ENCODE peak calls at places on chromosomes 6 and 20, in eight cellular contexts. M, O, W, F, P, K, S and Z are unnamed samples.

GRCh38 chr6:21611485-21611884 is 17.9 kb downstream of the SOX4 start:
- DNase-seq in O (no peak), W (no peak), F (no peak), S (no peak), K (no peak), M (no peak), P (no peak), Z (no peak)

GRCh38 chr20:18056174-18057105 is 1.3 kb downstream of the OVOL2 start:
- DNase-seq in P (peak; percentile 12), F (no peak), K (no peak), O (no peak), W (peak; percentile 56), M (no peak), S (no peak), Z (no peak)

GRCh38 chr20:1934578-1935573 is 39.7 kb downstream of the SIRPA start:
- DNase-seq in S (peak; percentile 89), M (no peak), O (peak; percentile 73), P (peak; percentile 97), W (no peak), K (peak; percentile 56), F (no peak), Z (peak; percentile 95)

GRCh38 chr6:34235605-34236422 is 859 bp upstream of the HMGA1 start:
- DNase-seq in K (peak; percentile 77), O (peak; percentile 62), F (no peak), P (peak; percentile 80), M (no peak), S (peak; percentile 54), W (peak; percentile 95), Z (peak; percentile 76)

GRCh38 chr6:153489479-153489878 is 358.4 kb upstream of the RGS17 start:
- DNase-seq in M (no peak), S (no peak), F (no peak), P (no peak), O (no peak), K (no peak), W (no peak), Z (no peak)

GRCh38 chr6:132964101-132964867 is 149.9 kb downstream of the RPS12 start:
- DNase-seq in O (no peak), M (no peak), K (no peak), F (no peak), S (no peak), W (no peak), P (peak; percentile 68), Z (no peak)

GRCh38 chr6:168278904-168279303 is 40.7 kb downstream of the DACT2 start:
- DNase-seq in O (no peak), M (no peak), W (no peak), F (no peak), P (no peak), S (no peak), K (no peak), Z (no peak)

GRCh38 chr6:143018955-143019354 is 41.7 kb upstream of the AIG1 start:
- DNase-seq in F (no peak), M (no peak), S (no peak), O (no peak), K (no peak), W (no peak), P (peak; percentile 38), Z (no peak)

GRCh38 chr6:3409699-3410384 is 47.0 kb downstream of the SLC22A23 start:
- DNase-seq in W (peak; percentile 46), P (no peak), K (no peak), S (no peak), O (no peak), F (no peak), M (no peak), Z (no peak)

DNA sequence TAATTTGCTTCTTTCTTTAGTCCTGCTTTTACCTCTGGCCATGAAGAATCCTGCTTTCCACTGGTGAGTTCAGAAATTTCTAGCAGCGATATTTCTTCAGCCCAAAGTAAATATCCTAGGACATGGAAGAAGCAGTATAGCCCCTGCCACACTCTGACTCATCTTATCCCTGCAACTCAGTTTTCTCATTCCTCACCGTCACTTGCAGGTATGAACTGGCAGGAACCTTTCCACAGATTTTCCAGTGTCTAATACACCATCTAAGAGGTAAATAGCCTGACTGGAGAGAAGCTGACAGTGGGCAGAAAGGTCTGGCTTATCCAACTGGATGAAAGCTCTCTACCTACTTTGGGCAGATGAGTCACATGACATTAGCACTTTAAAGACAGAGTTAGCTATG is 816.7 kb upstream of the FLRT3 start:
- DNase-seq in F (no peak), P (no peak), S (no peak), M (no peak), O (no peak), K (peak; percentile 50), W (no peak), Z (no peak)
- H3K27ac ChIP-seq in F (no peak overlapping the region), P (no peak overlapping the region), S (no peak overlapping the region), M (no peak overlapping the region), O (no peak overlapping the region), K (no peak overlapping the region), W (no peak overlapping the region), Z (no peak overlapping the region)

GRCh38 chr6:31559958-31560696 is 12.0 kb upstream of the LTA start:
- DNase-seq in W (peak; percentile 15), K (no peak), M (no peak), P (peak; percentile 76), S (peak; percentile 53), O (peak; percentile 67), F (no peak), Z (peak; percentile 75)

GRCh38 chr6:31558631-31559500 is 11.5 kb downstream of the NFKBIL1 start:
- DNase-seq in W (no peak), F (no peak), O (no peak), K (no peak), S (no peak), M (no peak), P (peak; percentile 52), Z (no peak)

GRCh38 chr6:31559606-31559957 is 12.2 kb downstream of the NFKBIL1 start:
- DNase-seq in W (no peak), K (no peak), F (no peak), S (no peak), O (no peak), M (no peak), P (no peak), Z (no peak)

GRCh38 chr6:31558318-31558625 is 10.9 kb downstream of the NFKBIL1 start:
- DNase-seq in O (no peak), F (no peak), K (no peak), W (no peak), S (no peak), P (no peak), M (no peak), Z (no peak)

DNA sequence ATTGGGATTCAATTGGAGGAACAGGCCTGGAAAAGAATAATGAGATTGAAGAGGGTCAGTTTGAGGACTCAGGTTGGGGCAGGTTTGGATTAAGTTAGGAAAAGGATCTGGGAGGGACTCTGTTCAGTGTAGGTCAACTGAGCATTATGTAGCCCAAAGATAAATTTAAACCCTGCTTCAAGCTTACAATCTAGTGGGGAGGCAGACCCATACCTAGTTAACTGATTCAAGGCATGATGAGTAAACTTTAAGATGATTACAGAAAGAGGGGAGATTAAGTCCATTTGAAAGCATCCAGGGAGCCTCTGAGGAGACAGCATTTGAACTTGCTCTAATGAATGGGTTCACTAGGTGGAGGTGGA is 11.4 kb upstream of the LTA start:
- DNase-seq in M (no peak), K (no peak), O (no peak), F (no peak), P (no peak), S (no peak), W (no peak), Z (no peak)
- H3K4me1 ChIP-seq in M (peaks cover 5% of the 10 kb centered on the region), K (peaks cover 10% of the 10 kb centered on the region), O (peaks cover 44% of the 10 kb centered on the region), F (no peaks in the 10 kb centered on the region), P (peaks cover 5% of the 10 kb centered on the region), S (no peaks in the 10 kb centered on the region), W (peaks cover 3% of the 10 kb centered on the region), Z (no peaks in the 10 kb centered on the region)

GRCh38 chr20:32240220-32240619 is 32.5 kb downstream of the POFUT1 start:
- DNase-seq in P (no peak), O (no peak), M (no peak), F (no peak), K (no peak), W (peak; percentile 49), S (no peak), Z (no peak)
- TF ChIP-seq CTCF in P (no peak), O (peak; percentile 7), M (no peak), F (no peak), K (peak; percentile 3), W (peak; percentile 42), S (no peak), Z (no peak)

GRCh38 chr6:46583711-46584110 is 68.9 kb downstream of the CYP39A1 start:
- DNase-seq in W (no peak), O (no peak), M (no peak), K (no peak), F (no peak), S (no peak), P (no peak), Z (no peak)
- H3K27ac ChIP-seq in W (no peak overlapping the region), O (no peak overlapping the region), M (peak overlapping the region; percentile 68), K (no peak overlapping the region), F (no peak overlapping the region), S (no peak overlapping the region), P (no peak overlapping the region), Z (peak overlapping the region; percentile 48)

GRCh38 chr20:50295762-50296449 is 105.3 kb downstream of the CEBPB start:
- DNase-seq in S (no peak), W (no peak), F (no peak), P (no peak), O (no peak), K (no peak), M (no peak), Z (no peak)
- H3K4me1 ChIP-seq in S (peaks cover 11% of the 10 kb centered on the region), W (no peaks in the 10 kb centered on the region), F (peaks cover 15% of the 10 kb centered on the region), P (no peaks in the 10 kb centered on the region), O (peaks cover 17% of the 10 kb centered on the region), K (no peaks in the 10 kb centered on the region), M (peaks cover 22% of the 10 kb centered on the region), Z (peaks cover 23% of the 10 kb centered on the region)